ENCODE peak calls at places on chromosomes 4 and X, in eight cellular contexts. H, G, R, J, O, N, F and Z are unnamed samples.

GRCh38 chr4:119048446-119048845 is 87.2 kb upstream of the MYOZ2 start:
- DNase-seq in O (no peak), H (no peak), N (no peak), J (no peak), F (no peak), R (no peak), G (no peak), Z (no peak)

GRCh38 chr4:76484654-76485053 is 49.6 kb downstream of the SHROOM3 start:
- DNase-seq in J (no peak), F (no peak), N (no peak), H (no peak), R (no peak), O (no peak), G (no peak), Z (no peak)

GRCh38 chrX:46485897-46486296 is 59.3 kb downstream of the ZNF674 start:
- DNase-seq in N (no peak), R (no peak), F (no peak), O (no peak), J (no peak), G (no peak), H (no peak), Z (no peak)

GRCh38 chrX:41563881-41564280 is 116.7 kb downstream of the NYX start:
- DNase-seq in N (no peak), G (peak), J (no peak), H (no peak), O (no peak), F (no peak), R (no peak), Z (no peak)

GRCh38 chrX:44946771-44947170 is 73.8 kb downstream of the KDM6A start:
- DNase-seq in J (no peak), G (peak), F (no peak), O (no peak), R (no peak), N (no peak), H (no peak), Z (no peak)

GRCh38 chr4:78222575-78223186 is 165.6 kb downstream of the FRAS1 start:
- DNase-seq in G (no peak), R (no peak), F (no peak), J (no peak), N (no peak), H (no peak), O (no peak), Z (no peak)

GRCh38 chr4:20672262-20672661 is 28.0 kb upstream of the PACRGL start:
- DNase-seq in J (no peak), N (no peak), O (no peak), R (no peak), F (no peak), H (no peak), G (no peak), Z (no peak)

GRCh38 chr4:126604273-126604867 is 1028.4 kb upstream of the INTU start:
- DNase-seq in H (no peak), G (peak), O (no peak), N (peak), F (no peak), R (no peak), J (peak), Z (no peak)

GRCh38 chrX:152861116-152861515 is 30.3 kb downstream of the NSDHL start:
- DNase-seq in F (no peak), O (no peak), J (no peak), H (no peak), G (peak), N (peak), R (no peak), Z (no peak)